ENCODE peak calls at places on chromosomes 11 and 22, in eight cellular contexts. D is brain microvascular endothelial cell, C is tibial nerve, J is uterus, U is AG04450, Y is A549, I is RWPE1, Z is neuronal stem cell. G is an unnamed sample.

GRCh38 chr11:68418671-68419070 is 41.9 kb upstream of the PPP6R3 start:
- DNase-seq in D (no peak), C (no peak), J (no peak), U (no peak), Y (no peak), I (no peak), Z (no peak), G (no peak)

GRCh38 chr11:118060879-118061278 is 16.0 kb upstream of the TMPRSS4 start:
- DNase-seq in D (no peak), C (peak), J (peak), U (no peak), Y (no peak), I (no peak), Z (no peak), G (peak)

GRCh38 chr11:114563077-114563476 is 3.4 kb upstream of the NXPE1 start:
- DNase-seq in D (no peak), C (no peak), J (no peak), U (no peak), Y (peak), I (peak), Z (no peak), G (no peak)

GRCh38 chr11:108597736-108598355 is 4.3 kb upstream of the EXPH5 start:
- DNase-seq in D (no peak), C (no peak), J (no peak), U (no peak), Y (no peak), I (no peak), Z (no peak), G (no peak)

GRCh38 chr22:44455151-44455962 is 42.7 kb downstream of the RTL6 start:
- DNase-seq in D (no peak), C (no peak), J (no peak), U (no peak), Y (no peak), I (no peak), Z (no peak), G (no peak)

GRCh38 chr11:27926056-27926455 is 181.9 kb downstream of the KIF18A start:
- DNase-seq in D (no peak), C (no peak), J (no peak), U (no peak), Y (no peak), I (no peak), Z (no peak), G (no peak)

GRCh38 chr11:17734418-17734911 is at the start of gene KCNC1:
- DNase-seq in D (no peak), C (no peak), J (no peak), U (no peak), Y (peak), I (no peak), Z (peak), G (no peak)

GRCh38 chr11:94558932-94559331 is 8.2 kb upstream of the PIWIL4 start:
- DNase-seq in D (no peak), C (no peak), J (no peak), U (no peak), Y (no peak), I (no peak), Z (no peak), G (no peak)

GRCh38 chr11:73784080-73784634 is 3.5 kb upstream of the MRPL48 start:
- DNase-seq in D (no peak), C (no peak), J (no peak), U (no peak), Y (peak), I (no peak), Z (no peak), G (no peak)

GRCh38 chr11:3164540-3165151 is 464 bp downstream of the OSBPL5 start:
- DNase-seq in D (no peak), C (no peak), J (peak), U (no peak), Y (no peak), I (no peak), Z (no peak), G (no peak)

GRCh38 chr11:8728566-8728965 is 46.0 kb downstream of the RPL27A start:
- DNase-seq in D (peak), C (no peak), J (peak), U (no peak), Y (no peak), I (no peak), Z (no peak), G (no peak)

GRCh38 chr22:32478994-32479393 is 4.4 kb downstream of the FBXO7 start:
- DNase-seq in D (peak), C (no peak), J (no peak), U (no peak), Y (no peak), I (no peak), Z (no peak), G (no peak)

GRCh38 chr22:17919276-17920144 is 104.9 kb downstream of the MICAL3 start:
- DNase-seq in D (no peak), C (no peak), J (no peak), U (no peak), Y (no peak), I (no peak), Z (no peak), G (no peak)

GRCh38 chr11:697028-697491 is 1.4 kb downstream of the TMEM80 start:
- DNase-seq in D (peak), C (no peak), J (peak), U (peak), Y (no peak), I (no peak), Z (no peak), G (no peak)

GRCh38 chr22:49290286-49290685 is 537.4 kb downstream of the BRD1 start:
- DNase-seq in D (no peak), C (no peak), J (no peak), U (no peak), Y (no peak), I (no peak), Z (no peak), G (no peak)

GRCh38 chr11:112526699-112527410 is 266.2 kb upstream of the PLET1 start:
- DNase-seq in D (no peak), C (no peak), J (no peak), U (no peak), Y (no peak), I (no peak), Z (no peak), G (no peak)

GRCh38 chr22:23218053-23218866 is 38.0 kb downstream of the BCR start:
- DNase-seq in D (no peak), C (no peak), J (no peak), U (no peak), Y (no peak), I (no peak), Z (no peak), G (no peak)

GRCh38 chr22:32558681-32559355 is 84.2 kb downstream of the FBXO7 start:
- DNase-seq in D (peak), C (peak), J (peak), U (peak), Y (peak), I (peak), Z (no peak), G (no peak)

GRCh38 chr11:28860898-28861297 is 752.7 kb downstream of the METTL15 start:
- DNase-seq in D (peak), C (no peak), J (no peak), U (no peak), Y (peak), I (peak), Z (no peak), G (no peak)

GRCh38 chr11:118908931-118909618 is 16.7 kb downstream of the BCL9L start:
- DNase-seq in D (peak), C (peak), J (peak), U (peak), Y (peak), I (no peak), Z (no peak), G (peak)

GRCh38 chr11:130213143-130213978 is 53.8 kb downstream of the ST14 start:
- DNase-seq in D (no peak), C (peak), J (peak), U (no peak), Y (peak), I (peak), Z (peak), G (peak)

GRCh38 chr11:94734563-94735275 is 33.4 kb upstream of the AMOTL1 start:
- DNase-seq in D (no peak), C (no peak), J (no peak), U (no peak), Y (peak), I (no peak), Z (no peak), G (no peak)

GRCh38 chr11:24634606-24635160 is 137.8 kb downstream of the LUZP2 start:
- DNase-seq in D (no peak), C (no peak), J (no peak), U (no peak), Y (no peak), I (no peak), Z (no peak), G (no peak)

GRCh38 chr22:23591846-23592245 is 11.8 kb upstream of the IGLL1 start:
- DNase-seq in D (no peak), C (no peak), J (no peak), U (no peak), Y (no peak), I (no peak), Z (no peak), G (no peak)

GRCh38 chr11:132311703-132312102 is 941.3 kb downstream of the NTM start:
- DNase-seq in D (no peak), C (no peak), J (no peak), U (no peak), Y (no peak), I (no peak), Z (no peak), G (no peak)

GRCh38 chr11:20387262-20388095 is at the start of gene PRMT3:
- DNase-seq in D (peak), C (peak), J (peak), U (peak), Y (peak), I (peak), Z (peak), G (peak)

GRCh38 chr11:114163830-114164401 is 104.4 kb downstream of the ZBTB16 start:
- DNase-seq in D (no peak), C (peak), J (peak), U (no peak), Y (no peak), I (no peak), Z (no peak), G (no peak)

GRCh38 chr11:126834573-126834972 is 166.0 kb downstream of the KIRREL3 start:
- DNase-seq in D (no peak), C (no peak), J (no peak), U (no peak), Y (no peak), I (no peak), Z (no peak), G (no peak)

GRCh38 chr22:26674211-26675190 is 17.1 kb downstream of the MIAT start:
- DNase-seq in D (no peak), C (no peak), J (no peak), U (no peak), Y (no peak), I (no peak), Z (no peak), G (no peak)

GRCh38 chr11:19816817-19817216 is 104.2 kb downstream of the NAV2 start:
- DNase-seq in D (no peak), C (no peak), J (no peak), U (no peak), Y (no peak), I (no peak), Z (no peak), G (no peak)

GRCh38 chr11:97454988-97455387 is 1065.2 kb downstream of the JRKL start:
- DNase-seq in D (peak), C (no peak), J (no peak), U (no peak), Y (no peak), I (no peak), Z (no peak), G (no peak)

GRCh38 chr11:122755941-122756340 is 82.4 kb upstream of the CRTAM start:
- DNase-seq in D (no peak), C (no peak), J (no peak), U (no peak), Y (no peak), I (no peak), Z (no peak), G (no peak)

GRCh38 chr11:122756417-122756816 is 81.9 kb upstream of the CRTAM start:
- DNase-seq in D (no peak), C (no peak), J (no peak), U (no peak), Y (no peak), I (no peak), Z (no peak), G (no peak)

GRCh38 chr11:122754028-122754427 is 84.3 kb upstream of the CRTAM start:
- DNase-seq in D (no peak), C (no peak), J (no peak), U (no peak), Y (no peak), I (no peak), Z (no peak), G (no peak)

GRCh38 chr11:122754553-122755322 is 83.6 kb upstream of the CRTAM start:
- DNase-seq in D (no peak), C (no peak), J (no peak), U (no peak), Y (no peak), I (no peak), Z (no peak), G (no peak)

DNA sequence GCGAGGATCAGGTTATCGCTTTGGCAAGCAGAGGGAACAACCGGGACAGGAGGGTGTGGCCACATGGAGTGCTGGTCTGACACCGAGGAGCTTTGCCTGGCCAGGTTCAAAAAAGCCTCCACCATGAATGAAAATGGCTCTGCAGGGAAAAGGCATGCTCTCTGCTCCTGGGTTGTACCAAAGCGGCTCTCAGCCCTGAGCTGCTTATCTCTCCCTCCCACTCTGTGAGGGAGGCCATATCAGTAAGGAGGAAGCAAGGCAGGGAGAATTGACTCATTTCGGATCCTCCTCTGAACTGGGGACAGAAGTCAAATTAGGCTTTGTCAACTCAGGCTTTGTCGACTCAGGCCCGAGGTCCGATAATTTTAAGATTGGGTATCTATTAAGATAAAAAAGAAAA is 82.9 kb upstream of the CRTAM start:
- DNase-seq in D (no peak), C (no peak), J (no peak), U (no peak), Y (no peak), I (no peak), Z (no peak), G (no peak)
- H3K27ac ChIP-seq in D (no peak), C (no peak), J (no peak), U (no peak), Y (no peak), I (no peak), Z (peak), G (no peak)

GRCh38 chr22:47835726-47836125 is 1073.3 kb downstream of the TBC1D22A start:
- DNase-seq in D (peak), C (no peak), J (no peak), U (no peak), Y (peak), I (peak), Z (no peak), G (no peak)
- H3K27ac ChIP-seq in D (no peak), C (no peak), J (no peak), U (no peak), Y (no peak), I (peak), Z (no peak), G (no peak)

DNA sequence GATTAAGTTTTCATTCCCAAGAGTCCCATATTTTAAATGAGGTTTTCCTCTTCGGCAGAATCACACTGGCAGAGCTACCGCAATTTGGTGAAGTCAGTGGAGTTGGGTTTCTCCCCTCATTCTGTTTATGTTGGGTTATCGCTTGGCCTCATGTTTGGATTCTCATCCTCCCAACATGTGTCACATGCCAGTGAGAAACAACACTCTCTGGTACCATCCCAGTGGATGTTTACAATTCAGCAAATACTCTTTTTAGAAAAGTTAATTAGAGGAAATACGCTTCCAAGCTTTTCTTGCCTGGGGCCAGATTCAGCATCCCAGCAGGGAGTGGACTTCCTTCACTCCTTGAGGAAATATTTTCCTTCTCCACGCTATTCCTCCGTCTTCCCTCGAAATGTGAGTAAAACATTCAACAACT is 2.1 kb downstream of the PAMR1 start:
- DNase-seq in D (no peak), C (no peak), J (no peak), U (no peak), Y (no peak), I (no peak), Z (no peak), G (no peak)
- H3K27ac ChIP-seq in D (no peak), C (no peak), J (peak), U (peak), Y (no peak), I (no peak), Z (no peak), G (peak)

GRCh38 chr11:11179239-11179638 is 173.8 kb downstream of the CSNK2A3 start:
- DNase-seq in D (peak), C (no peak), J (no peak), U (peak), Y (peak), I (peak), Z (no peak), G (peak)
- H3K27ac ChIP-seq in D (peak), C (no peak), J (peak), U (peak), Y (no peak), I (no peak), Z (no peak), G (no peak)

GRCh38 chr11:93526691-93527583 is 16.3 kb downstream of the SMCO4 start:
- DNase-seq in D (no peak), C (no peak), J (no peak), U (no peak), Y (no peak), I (no peak), Z (no peak), G (no peak)
- H3K27ac ChIP-seq in D (no peak), C (no peak), J (no peak), U (no peak), Y (no peak), I (no peak), Z (no peak), G (no peak)

G was measured in caudate nucleus.